ENCODE peak calls at places on chromosomes 11 and 22, in four cellular contexts. G is left lung; Y is CD8-positive, alpha-beta memory T cell; T is tibial nerve. V is an unnamed sample.

GRCh38 chr11:129853508-129854228 is 38.0 kb downstream of the TMEM45B start:
- DNase-seq in G (peak; percentile 73), Y (peak; percentile 17), T (no peak), V (peak; percentile 81)

GRCh38 chr22:24128024-24128423 is 53.3 kb upstream of the SUSD2 start:
- DNase-seq in G (no peak), Y (no peak), T (no peak), V (no peak)

GRCh38 chr11:66835762-66836405 is 7.4 kb upstream of the RCE1 start:
- DNase-seq in G (no peak), Y (no peak), T (no peak), V (no peak)

GRCh38 chr11:86955111-86955673 is at the start of gene FZD4:
- DNase-seq in G (peak; percentile 91), Y (peak; percentile 39), T (peak; percentile 78), V (peak; percentile 93)

GRCh38 chr22:42962295-42963230 is 52.4 kb downstream of the PACSIN2 start:
- DNase-seq in G (peak; percentile 82), Y (no peak), T (no peak), V (peak; percentile 87)

GRCh38 chr11:103047837-103048236 is 44.1 kb downstream of the DCUN1D5 start:
- DNase-seq in G (no peak), Y (no peak), T (no peak), V (no peak)

GRCh38 chr11:69649576-69649900 is 8.6 kb downstream of the CCND1 start:
- DNase-seq in G (no peak), Y (no peak), T (no peak), V (no peak)

GRCh38 chr11:73265853-73266643 is 6.1 kb upstream of the P2RY6 start:
- DNase-seq in G (no peak), Y (no peak), T (no peak), V (no peak)

GRCh38 chr22:42697542-42698013 is 23.1 kb downstream of the A4GALT start:
- DNase-seq in G (no peak), Y (no peak), T (no peak), V (no peak)

GRCh38 chr11:66912963-66913362 is 45.2 kb downstream of the PC start:
- DNase-seq in G (no peak), Y (no peak), T (no peak), V (no peak)

GRCh38 chr11:13772223-13773046 is 104.0 kb downstream of the FAR1 start:
- DNase-seq in G (no peak), Y (peak; percentile 6), T (no peak), V (no peak)

GRCh38 chr11:134751825-134752224 is 339.8 kb upstream of the B3GAT1 start:
- DNase-seq in G (no peak), Y (no peak), T (no peak), V (no peak)

GRCh38 chr22:37186228-37186996 is 1.6 kb downstream of the C1QTNF6 start:
- DNase-seq in G (no peak), Y (peak; percentile 44), T (no peak), V (peak; percentile 26)

GRCh38 chr22:48705917-48706605 is 1121.6 kb downstream of the BRD1 start:
- DNase-seq in G (no peak), Y (no peak), T (no peak), V (no peak)

GRCh38 chr11:95832763-95833162 is 42.5 kb downstream of the CEP57 start:
- DNase-seq in G (no peak), Y (no peak), T (no peak), V (no peak)

GRCh38 chr11:72162891-72163492 is 27.5 kb downstream of the FOLR3 start:
- DNase-seq in G (no peak), Y (no peak), T (no peak), V (no peak)

GRCh38 chr22:26401726-26402125 is 27.3 kb upstream of the ASPHD2 start:
- DNase-seq in G (no peak), Y (no peak), T (no peak), V (no peak)

GRCh38 chr11:121671276-121672168 is 218.8 kb upstream of the SORL1-AS1 start:
- DNase-seq in G (no peak), Y (no peak), T (no peak), V (no peak)

GRCh38 chr11:66591175-66591574 is 1.7 kb downstream of the CCDC87 start:
- DNase-seq in G (no peak), Y (no peak), T (no peak), V (no peak)

GRCh38 chr22:26527574-26528465 is 15.5 kb upstream of the TFIP11 start:
- DNase-seq in G (no peak), Y (no peak), T (no peak), V (no peak)

GRCh38 chr11:10457901-10458300 is 2.8 kb downstream of the AMPD3 start:
- DNase-seq in G (no peak), Y (no peak), T (no peak), V (no peak)

GRCh38 chr11:10456519-10456918 is 1.5 kb downstream of the AMPD3 start:
- DNase-seq in G (no peak), Y (no peak), T (no peak), V (no peak)

GRCh38 chr11:10461276-10461790 is 6.3 kb downstream of the AMPD3 start:
- DNase-seq in G (no peak), Y (no peak), T (no peak), V (no peak)

GRCh38 chr11:10460611-10461275 is 5.7 kb downstream of the AMPD3 start:
- DNase-seq in G (no peak), Y (no peak), T (no peak), V (no peak)

DNA sequence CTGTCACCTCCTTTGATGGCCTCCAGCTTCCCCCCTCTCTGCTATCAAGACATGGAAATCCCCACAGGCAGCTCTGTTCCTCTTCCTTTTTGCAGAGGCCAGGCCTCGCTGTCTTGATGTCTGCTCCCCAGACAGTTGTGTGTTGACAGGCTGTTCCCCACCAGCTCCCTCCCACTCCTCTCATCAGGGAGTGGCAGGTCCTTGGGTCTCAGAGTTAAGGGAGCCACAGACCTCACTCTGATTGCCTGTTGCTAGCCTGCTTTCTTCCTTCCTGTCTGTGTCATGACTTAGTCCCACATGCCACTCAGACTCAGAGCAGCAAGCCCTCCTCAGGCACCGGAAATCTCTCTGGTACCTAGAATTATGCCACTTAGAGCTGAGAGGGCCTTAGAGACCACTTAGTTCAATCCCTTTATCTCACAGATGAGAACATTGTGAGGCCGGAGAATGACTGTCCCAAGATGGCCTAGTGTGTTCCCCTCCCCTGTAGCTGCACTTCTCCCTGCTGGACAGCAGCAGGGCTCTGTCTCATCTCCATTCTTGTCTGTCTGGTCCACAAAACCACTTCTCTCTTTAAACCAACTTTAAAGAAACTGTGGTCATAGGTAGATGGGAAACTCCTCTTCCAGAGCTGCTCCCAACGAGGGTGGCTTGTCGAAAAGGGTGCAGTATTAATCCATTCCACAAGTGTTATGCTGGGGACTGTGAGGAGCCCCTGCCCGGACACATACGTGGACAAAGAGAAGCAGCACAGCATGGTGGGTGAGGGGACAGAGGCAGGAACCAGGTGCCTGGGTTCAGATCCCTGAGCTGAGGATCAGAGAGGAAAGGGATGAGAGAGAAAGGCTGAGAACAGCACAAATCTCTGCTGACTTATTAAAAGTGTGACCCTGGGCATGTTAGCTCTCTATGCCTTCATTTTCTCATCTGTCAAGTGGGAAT is 4.2 kb downstream of the AMPD3 start:
- DNase-seq in G (peak; percentile 61), Y (peak; percentile 45), T (no peak), V (no peak)
- H3K4me3 ChIP-seq in G (peak overlapping the region; percentile 48), Y (peak overlapping the region; percentile 28), T (no peak overlapping the region), V (no peak overlapping the region)

DNA sequence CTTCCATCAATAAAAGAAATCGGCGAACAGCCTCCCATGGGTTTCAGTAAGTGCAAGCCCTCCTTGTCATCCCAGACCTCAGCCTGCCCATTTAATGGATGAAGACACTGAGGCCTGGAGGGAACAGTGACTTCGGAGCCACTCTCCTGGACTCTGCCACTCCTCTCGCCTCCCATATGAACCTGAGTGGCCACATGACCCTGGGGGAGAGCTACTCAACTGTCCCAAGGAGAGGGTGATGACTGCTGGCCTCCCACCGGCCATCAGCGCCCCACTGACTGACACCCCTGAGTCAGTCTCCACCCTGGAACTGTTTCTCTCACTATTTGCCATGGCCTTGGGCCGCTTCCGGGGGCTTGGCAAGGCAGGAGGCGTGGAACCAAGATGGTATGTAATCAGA is 17.1 kb downstream of the LRP5 start:
- DNase-seq in G (no peak), Y (no peak), T (no peak), V (no peak)
- H3K4me1 ChIP-seq in G (peaks cover 57% of the 10 kb centered on the region), Y (peaks cover 60% of the 10 kb centered on the region), T (peaks cover 45% of the 10 kb centered on the region), V (peaks cover 94% of the 10 kb centered on the region)

GRCh38 chr11:112748713-112749481 is 212.3 kb upstream of the NCAM1 start:
- DNase-seq in G (no peak), Y (no peak), T (no peak), V (no peak)
- H3K27ac ChIP-seq in G (no peak overlapping the region), Y (no peak overlapping the region), T (no peak overlapping the region), V (no peak overlapping the region)

DNA sequence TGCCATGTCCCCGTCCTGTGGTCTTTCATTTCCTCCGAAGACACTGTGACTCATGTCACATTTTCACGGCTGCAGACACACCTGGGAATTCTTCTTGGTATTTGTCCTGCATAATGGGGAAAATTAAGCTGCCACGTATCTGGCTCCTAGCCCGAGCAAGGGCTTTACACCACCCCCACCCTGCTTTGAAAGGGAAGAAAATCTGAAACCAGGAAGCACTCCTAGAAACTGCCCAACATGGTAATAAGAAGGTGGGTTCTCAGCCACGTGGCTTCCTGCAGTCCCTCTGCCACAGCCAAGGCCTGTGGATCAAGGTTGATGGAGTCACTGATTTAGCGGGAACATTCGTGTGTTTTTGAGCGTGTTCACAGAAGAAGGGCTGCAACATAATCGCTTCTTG is 291.9 kb downstream of the NTM start:
- DNase-seq in G (no peak), Y (no peak), T (no peak), V (no peak)
- H3K4me3 ChIP-seq in G (no peak overlapping the region), Y (no peak overlapping the region), T (no peak overlapping the region), V (no peak overlapping the region)

GRCh38 chr11:36601145-36601544 is 3.1 kb upstream of the RAG2 start:
- DNase-seq in G (no peak), Y (no peak), T (no peak), V (no peak)

GRCh38 chr11:36598051-36598450 is at the start of gene RAG2:
- DNase-seq in G (no peak), Y (no peak), T (no peak), V (no peak)

GRCh38 chr11:36600155-36600554 is 2.1 kb upstream of the RAG2 start:
- DNase-seq in G (no peak), Y (no peak), T (no peak), V (no peak)

GRCh38 chr11:36605221-36606216 is 7.5 kb upstream of the RAG2 start:
- DNase-seq in G (no peak), Y (no peak), T (no peak), V (no peak)

GRCh38 chr11:36602143-36602542 is 4.1 kb upstream of the RAG2 start:
- DNase-seq in G (no peak), Y (no peak), T (no peak), V (no peak)
- H3K4me1 ChIP-seq in G (peaks cover 5% of the 10 kb centered on the region), Y (no peaks in the 10 kb centered on the region), T (no peaks in the 10 kb centered on the region), V (no peaks in the 10 kb centered on the region)

GRCh38 chr22:20937794-20938148 is 20.6 kb downstream of the CRKL start:
- DNase-seq in G (no peak), Y (no peak), T (no peak), V (no peak)
- H3K27ac ChIP-seq in G (peak overlapping the region; percentile 2), Y (no peak overlapping the region), T (no peak overlapping the region), V (no peak overlapping the region)

GRCh38 chr22:31123292-31123602 is 481 bp downstream of the INPP5J start:
- DNase-seq in G (no peak), Y (no peak), T (no peak), V (no peak)
- H3K4me3 ChIP-seq in G (peak overlapping the region; percentile 33), Y (no peak overlapping the region), T (peak overlapping the region; percentile 35), V (peak overlapping the region; percentile 51)

DNA sequence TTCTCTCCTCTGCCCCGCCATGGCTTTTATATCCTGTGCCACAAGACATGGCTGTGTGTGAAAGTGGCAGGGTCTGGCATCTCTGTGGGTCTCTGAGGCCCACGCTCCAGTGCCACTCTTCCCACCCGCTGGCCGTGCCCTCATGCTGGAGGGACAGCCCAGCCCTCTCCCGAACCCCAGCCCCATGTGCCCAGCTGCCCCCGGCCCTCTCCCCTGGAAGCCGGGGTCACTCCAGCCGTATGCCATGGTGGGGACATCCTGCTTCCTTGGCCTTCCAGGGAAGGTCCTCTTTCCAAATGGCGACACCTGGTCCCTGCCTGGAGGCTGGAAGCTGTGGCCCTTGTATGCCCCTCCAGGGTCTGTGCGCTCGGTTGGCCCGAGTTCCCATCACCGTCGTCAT is 63.3 kb upstream of the PPP6R3 start:
- DNase-seq in G (no peak), Y (no peak), T (no peak), V (no peak)
- H3K4me1 ChIP-seq in G (peaks cover 25% of the 10 kb centered on the region), Y (no peaks in the 10 kb centered on the region), T (peaks cover 8% of the 10 kb centered on the region), V (peaks cover 29% of the 10 kb centered on the region)